ENCODE peak calls at places on chromosomes 16 and 17, in five cellular contexts. One of them, this sample, is unnamed.

GRCh38 chr17:1797323-1797722 is 32.4 kb downstream of the SMYD4 start:
- DNase-seq in A549: no peak
- DNase-seq in ascending aorta: no peak
- DNase-seq in PC-3: no peak
- DNase-seq in AG10803: no peak
- DNase-seq in this sample: no peak

GRCh38 chr16:51508813-51509212 is 357.7 kb upstream of the SALL1 start:
- DNase-seq in A549: no peak
- DNase-seq in ascending aorta: no peak
- DNase-seq in AG10803: peak
- DNase-seq in PC-3: no peak
- DNase-seq in this sample: no peak

GRCh38 chr17:3602499-3602898 is 6.7 kb downstream of the TRPV1 start:
- DNase-seq in A549: peak
- DNase-seq in PC-3: no peak
- DNase-seq in ascending aorta: no peak
- DNase-seq in AG10803: peak
- DNase-seq in this sample: peak

GRCh38 chr17:19626079-19626478 is 22.5 kb upstream of the ALDH3A2 start:
- DNase-seq in PC-3: no peak
- DNase-seq in ascending aorta: no peak
- DNase-seq in AG10803: no peak
- DNase-seq in A549: no peak
- DNase-seq in this sample: no peak

GRCh38 chr17:36899250-36900129 is 37.8 kb upstream of the LHX1 start:
- DNase-seq in PC-3: no peak
- DNase-seq in AG10803: no peak
- DNase-seq in A549: no peak
- DNase-seq in ascending aorta: no peak
- DNase-seq in this sample: no peak

GRCh38 chr17:44977740-44978584 is 9.9 kb upstream of the C1QL1 start:
- DNase-seq in AG10803: no peak
- DNase-seq in PC-3: no peak
- DNase-seq in A549: no peak
- DNase-seq in ascending aorta: no peak
- DNase-seq in this sample: no peak

GRCh38 chr17:70365098-70365583 is 195.8 kb downstream of the KCNJ2 start:
- DNase-seq in ascending aorta: no peak
- DNase-seq in AG10803: peak
- DNase-seq in PC-3: no peak
- DNase-seq in A549: no peak
- DNase-seq in this sample: peak

GRCh38 chr16:31331141-31331764 is 23.7 kb upstream of the ITGAX start:
- DNase-seq in PC-3: no peak
- DNase-seq in A549: no peak
- DNase-seq in ascending aorta: no peak
- DNase-seq in AG10803: no peak
- DNase-seq in this sample: no peak

GRCh38 chr16:71846443-71846842 is 667 bp downstream of the ATXN1L start:
- DNase-seq in ascending aorta: no peak
- DNase-seq in PC-3: no peak
- DNase-seq in AG10803: peak
- DNase-seq in A549: no peak
- DNase-seq in this sample: no peak

GRCh38 chr16:57592591-57593003 is 35.8 kb upstream of the ADGRG1 start:
- DNase-seq in ascending aorta: no peak
- DNase-seq in A549: no peak
- DNase-seq in PC-3: no peak
- DNase-seq in AG10803: no peak
- DNase-seq in this sample: no peak

GRCh38 chr17:28865946-28866752 is 11.3 kb downstream of the ERAL1 start:
- DNase-seq in AG10803: no peak
- DNase-seq in A549: no peak
- DNase-seq in ascending aorta: no peak
- DNase-seq in PC-3: no peak
- DNase-seq in this sample: peak

GRCh38 chr17:61310611-61311010 is 89.0 kb upstream of the TBX2 start:
- DNase-seq in AG10803: no peak
- DNase-seq in ascending aorta: no peak
- DNase-seq in A549: peak
- DNase-seq in PC-3: no peak
- DNase-seq in this sample: no peak

GRCh38 chr17:80761421-80761871 is 216.8 kb downstream of the RPTOR start:
- DNase-seq in PC-3: peak
- DNase-seq in AG10803: peak
- DNase-seq in ascending aorta: peak
- DNase-seq in A549: no peak
- DNase-seq in this sample: peak

GRCh38 chr17:80877829-80878303 is 113.8 kb upstream of the CHMP6 start:
- DNase-seq in ascending aorta: no peak
- DNase-seq in AG10803: no peak
- DNase-seq in A549: no peak
- DNase-seq in PC-3: no peak
- DNase-seq in this sample: no peak

GRCh38 chr17:66711936-66712335 is 123.0 kb upstream of the CACNG5 start:
- DNase-seq in AG10803: peak
- DNase-seq in PC-3: peak
- DNase-seq in ascending aorta: peak
- DNase-seq in A549: peak
- DNase-seq in this sample: peak

GRCh38 chr17:43171761-43172487 is 910 bp downstream of the NBR1 start:
- DNase-seq in A549: peak
- DNase-seq in ascending aorta: peak
- DNase-seq in PC-3: peak
- DNase-seq in AG10803: peak
- DNase-seq in this sample: peak

GRCh38 chr16:10077861-10078260 is 104.4 kb downstream of the GRIN2A start:
- DNase-seq in AG10803: no peak
- DNase-seq in A549: no peak
- DNase-seq in PC-3: peak
- DNase-seq in ascending aorta: no peak
- DNase-seq in this sample: no peak

GRCh38 chr16:82643936-82644630 is 17.3 kb downstream of the CDH13 start:
- DNase-seq in PC-3: no peak
- DNase-seq in A549: no peak
- DNase-seq in ascending aorta: no peak
- DNase-seq in AG10803: no peak
- DNase-seq in this sample: no peak

GRCh38 chr16:1791256-1791942 is 2.1 kb downstream of the IGFALS start:
- DNase-seq in AG10803: no peak
- DNase-seq in PC-3: no peak
- DNase-seq in A549: no peak
- DNase-seq in ascending aorta: no peak
- DNase-seq in this sample: no peak

GRCh38 chr16:86566601-86566965 is at the start of gene FOXC2:
- DNase-seq in ascending aorta: peak
- DNase-seq in A549: peak
- DNase-seq in AG10803: peak
- DNase-seq in PC-3: no peak
- DNase-seq in this sample: peak

GRCh38 chr17:78117027-78117981 is 11.3 kb downstream of the TMC6 start:
- DNase-seq in AG10803: no peak
- DNase-seq in PC-3: no peak
- DNase-seq in A549: no peak
- DNase-seq in ascending aorta: no peak
- DNase-seq in this sample: no peak

GRCh38 chr16:51621610-51622009 is 470.5 kb upstream of the SALL1 start:
- DNase-seq in ascending aorta: no peak
- DNase-seq in A549: peak
- DNase-seq in AG10803: no peak
- DNase-seq in PC-3: no peak
- DNase-seq in this sample: no peak

GRCh38 chr17:4297351-4297750 is 33.6 kb upstream of the ANKFY1 start:
- DNase-seq in ascending aorta: no peak
- DNase-seq in PC-3: no peak
- DNase-seq in AG10803: no peak
- DNase-seq in A549: no peak
- DNase-seq in this sample: no peak

GRCh38 chr16:17476414-17477259 is 5.9 kb upstream of the XYLT1 start:
- DNase-seq in AG10803: peak
- DNase-seq in PC-3: peak
- DNase-seq in A549: peak
- DNase-seq in ascending aorta: no peak
- DNase-seq in this sample: peak

GRCh38 chr17:7782237-7782636 is 51.8 kb upstream of the KDM6B start:
- DNase-seq in PC-3: peak
- DNase-seq in AG10803: peak
- DNase-seq in ascending aorta: no peak
- DNase-seq in A549: peak
- DNase-seq in this sample: peak

GRCh38 chr16:930511-930910 is 40.3 kb downstream of the LMF1 start:
- DNase-seq in A549: no peak
- DNase-seq in PC-3: no peak
- DNase-seq in AG10803: no peak
- DNase-seq in ascending aorta: no peak
- DNase-seq in this sample: no peak

GRCh38 chr16:75000481-75001081 is 1.8 kb downstream of the ZNRF1 start:
- DNase-seq in AG10803: no peak
- DNase-seq in PC-3: peak
- DNase-seq in A549: no peak
- DNase-seq in ascending aorta: peak
- DNase-seq in this sample: no peak

GRCh38 chr16:85475691-85476300 is 137.3 kb upstream of the GSE1 start:
- DNase-seq in AG10803: no peak
- DNase-seq in ascending aorta: no peak
- DNase-seq in A549: no peak
- DNase-seq in PC-3: no peak
- DNase-seq in this sample: no peak

GRCh38 chr17:66373944-66374817 is 71.8 kb downstream of the PRKCA start:
- DNase-seq in AG10803: no peak
- DNase-seq in PC-3: no peak
- DNase-seq in A549: no peak
- DNase-seq in ascending aorta: no peak
- DNase-seq in this sample: no peak

GRCh38 chr16:20073203-20074088 is at the start of gene GPR139:
- DNase-seq in A549: no peak
- DNase-seq in ascending aorta: no peak
- DNase-seq in AG10803: no peak
- DNase-seq in PC-3: no peak
- DNase-seq in this sample: no peak
- H3K4me3 ChIP-seq in A549: no peak
- H3K4me3 ChIP-seq in ascending aorta: no peak
- H3K4me3 ChIP-seq in AG10803: no peak
- H3K4me3 ChIP-seq in PC-3: no peak
- H3K4me3 ChIP-seq in this sample: no peak

GRCh38 chr16:3861808-3862451 is 18.6 kb downstream of the CREBBP start:
- DNase-seq in PC-3: no peak
- DNase-seq in A549: no peak
- DNase-seq in AG10803: no peak
- DNase-seq in ascending aorta: no peak
- DNase-seq in this sample: no peak

GRCh38 chr16:3864562-3864961 is 16.0 kb downstream of the CREBBP start:
- DNase-seq in PC-3: no peak
- DNase-seq in A549: no peak
- DNase-seq in AG10803: no peak
- DNase-seq in ascending aorta: no peak
- DNase-seq in this sample: no peak

GRCh38 chr16:3866703-3867431 is 13.6 kb downstream of the CREBBP start:
- DNase-seq in PC-3: no peak
- DNase-seq in ascending aorta: no peak
- DNase-seq in A549: no peak
- DNase-seq in AG10803: peak
- DNase-seq in this sample: no peak

GRCh38 chr16:3865241-3865640 is 15.3 kb downstream of the CREBBP start:
- DNase-seq in ascending aorta: no peak
- DNase-seq in A549: no peak
- DNase-seq in AG10803: no peak
- DNase-seq in PC-3: no peak
- DNase-seq in this sample: no peak

DNA sequence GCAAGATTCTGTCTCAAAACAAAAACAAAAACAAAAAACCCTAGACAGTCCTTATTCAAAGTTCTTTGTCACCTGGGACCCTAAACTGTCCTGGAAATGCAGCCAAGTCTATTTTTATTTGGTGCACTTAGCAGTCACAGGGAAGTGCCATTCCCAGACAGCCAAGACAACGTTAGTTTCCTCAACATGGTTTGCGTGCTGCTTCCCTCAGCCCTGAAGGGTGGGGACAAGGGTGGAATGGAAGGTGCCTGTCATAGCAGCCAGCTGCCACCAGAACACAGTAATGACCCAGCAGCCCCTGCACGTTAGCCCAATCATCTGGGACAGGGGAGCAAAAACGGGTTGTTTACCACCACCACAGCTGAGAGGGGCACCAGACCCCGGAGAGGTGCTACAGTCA is 16.9 kb downstream of the CREBBP start:
- DNase-seq in AG10803: no peak
- DNase-seq in PC-3: no peak
- DNase-seq in ascending aorta: no peak
- DNase-seq in A549: no peak
- DNase-seq in this sample: no peak
- TF ChIP-seq CTCF in AG10803: no peak
- TF ChIP-seq CTCF in PC-3: no peak
- TF ChIP-seq CTCF in ascending aorta: no peak
- TF ChIP-seq CTCF in A549: no peak
- TF ChIP-seq CTCF in this sample: no peak

GRCh38 chr16:68356249-68356918 is 45.6 kb downstream of the PRMT7 start:
- DNase-seq in PC-3: no peak
- DNase-seq in ascending aorta: no peak
- DNase-seq in A549: no peak
- DNase-seq in AG10803: no peak
- DNase-seq in this sample: no peak
- H3K4me3 ChIP-seq in PC-3: no peak
- H3K4me3 ChIP-seq in ascending aorta: no peak
- H3K4me3 ChIP-seq in A549: no peak
- H3K4me3 ChIP-seq in AG10803: no peak
- H3K4me3 ChIP-seq in this sample: no peak

GRCh38 chr16:13873835-13874438 is 46.0 kb upstream of the ERCC4 start:
- DNase-seq in A549: peak
- DNase-seq in AG10803: peak
- DNase-seq in PC-3: peak
- DNase-seq in ascending aorta: no peak
- DNase-seq in this sample: peak
- TF ChIP-seq CTCF in A549: peak
- TF ChIP-seq CTCF in AG10803: peak
- TF ChIP-seq CTCF in PC-3: peak
- TF ChIP-seq CTCF in ascending aorta: peak
- TF ChIP-seq CTCF in this sample: peak